ENCODE peak calls at places on chromosomes 12 and 14, in five cellular contexts. N is neural progenitor cell; Q is hepatocyte; E is activated naive CD4-positive, alpha-beta T cell treated with anti-CD3 and anti-CD28 coated beads, Interleukin-2, amount 10 ng/mL, durations not matched to agents 7 days and 5 days; W is D341Med. R is an unnamed sample.

GRCh38 chr14:101290681-101291080 is 270.6 kb upstream of the DIO3 start:
- DNase-seq in N (no peak), Q (no peak), E (no peak), W (no peak), R (no peak)

GRCh38 chr14:72926292-72927028 is at the start of gene DCAF4:
- DNase-seq in N (peak), Q (peak), E (peak), W (peak), R (peak)

GRCh38 chr12:116659771-116660481 is 77.9 kb downstream of the SPRING1 start:
- DNase-seq in N (no peak), Q (no peak), E (no peak), W (no peak), R (no peak)

GRCh38 chr12:115872919-115873357 is 404.6 kb downstream of the MED13L start:
- DNase-seq in N (no peak), Q (peak), E (no peak), W (no peak), R (peak)

GRCh38 chr12:92136883-92137582 is 8.6 kb downstream of the BTG1 start:
- DNase-seq in N (peak), Q (peak), E (no peak), W (no peak), R (peak)

GRCh38 chr12:67939611-67940010 is 49.6 kb upstream of the IFNG-AS1 start:
- DNase-seq in N (no peak), Q (no peak), E (no peak), W (no peak), R (no peak)

GRCh38 chr12:70366581-70367267 is 634 bp downstream of the KCNMB4 start:
- DNase-seq in N (peak), Q (peak), E (peak), W (peak), R (no peak)

GRCh38 chr14:89549381-89550102 is 132.5 kb upstream of the FOXN3 start:
- DNase-seq in N (peak), Q (no peak), E (no peak), W (no peak), R (no peak)

GRCh38 chr12:119642986-119643385 is 24.9 kb upstream of the PRKAB1 start:
- DNase-seq in N (peak), Q (no peak), E (no peak), W (no peak), R (no peak)

GRCh38 chr12:109239691-109240090 is 69.4 kb downstream of the FOXN4 start:
- DNase-seq in N (no peak), Q (no peak), E (no peak), W (no peak), R (no peak)

GRCh38 chr12:18926188-18926587 is 188.3 kb downstream of the CAPZA3 start:
- DNase-seq in N (no peak), Q (no peak), E (no peak), W (no peak), R (no peak)

GRCh38 chr12:127620956-127621355 is 646.0 kb upstream of the TMEM132C start:
- DNase-seq in N (peak), Q (peak), E (no peak), W (no peak), R (no peak)

GRCh38 chr14:56885795-56886194 is 75.5 kb upstream of the OTX2 start:
- DNase-seq in N (peak), Q (no peak), E (no peak), W (no peak), R (no peak)